ENCODE peak calls at places on chromosomes 6 and 20, in six cellular contexts. A, Z, V, H, I and X are unnamed samples.

GRCh38 chr20:12838261-12838866 is 170.4 kb upstream of the SPTLC3 start:
- DNase-seq in A (no peak), Z (no peak), V (no peak), H (no peak), I (no peak), X (no peak)

GRCh38 chr6:169621311-169621710 is 80.5 kb downstream of the WDR27 start:
- DNase-seq in A (no peak), Z (no peak), V (no peak), H (no peak), I (no peak), X (no peak)

GRCh38 chr6:167350731-167351655 is 26.1 kb downstream of the TTLL2 start:
- DNase-seq in A (peak; percentile 66), Z (peak; percentile 90), V (peak; percentile 77), H (peak; percentile 25), I (peak; percentile 28), X (peak; percentile 77)

GRCh38 chr20:31707994-31708744 is 14.5 kb downstream of the BCL2L1 start:
- DNase-seq in A (no peak), Z (peak; percentile 80), V (peak; percentile 33), H (no peak), I (no peak), X (peak; percentile 69)

GRCh38 chr6:54193560-54193959 is 82.3 kb downstream of the MLIP start:
- DNase-seq in A (no peak), Z (no peak), V (no peak), H (no peak), I (no peak), X (no peak)

GRCh38 chr6:63795006-63795405 is 159.4 kb downstream of the PHF3 start:
- DNase-seq in A (no peak), Z (no peak), V (no peak), H (no peak), I (no peak), X (no peak)

GRCh38 chr20:13995841-13996240 is 525 bp downstream of the MACROD2 start:
- DNase-seq in A (peak; percentile 37), Z (peak; percentile 78), V (no peak), H (no peak), I (no peak), X (peak; percentile 55)

GRCh38 chr6:8845691-8846090 is 410.3 kb upstream of the SLC35B3 start:
- DNase-seq in A (no peak), Z (no peak), V (no peak), H (no peak), I (no peak), X (no peak)

GRCh38 chr6:134446228-134446848 is 128.4 kb upstream of the SGK1 start:
- DNase-seq in A (no peak), Z (no peak), V (no peak), H (no peak), I (no peak), X (no peak)

GRCh38 chr6:157288575-157288974 is 34.7 kb downstream of the TMEM242 start:
- DNase-seq in A (no peak), Z (no peak), V (no peak), H (no peak), I (no peak), X (no peak)

GRCh38 chr20:58054082-58054481 is 174.4 kb downstream of the ANKRD60 start:
- DNase-seq in A (no peak), Z (no peak), V (no peak), H (no peak), I (no peak), X (no peak)

GRCh38 chr20:9070304-9070703 is 1.4 kb downstream of the PLCB4 start:
- DNase-seq in A (no peak), Z (no peak), V (no peak), H (no peak), I (no peak), X (no peak)

GRCh38 chr6:135617222-135617621 is 119.7 kb upstream of the AHI1 start:
- DNase-seq in A (no peak), Z (no peak), V (no peak), H (no peak), I (no peak), X (no peak)

GRCh38 chr20:62143976-62144825 is 632 bp downstream of the SS18L1 start:
- DNase-seq in A (peak; percentile 58), Z (peak; percentile 76), V (peak; percentile 31), H (no peak), I (peak; percentile 41), X (peak; percentile 77)